ENCODE peak calls at places on chromosome 2, in six cellular contexts. One of them, this sample, is unnamed.

GRCh38 chr2:10279946-10280463 is 22.7 kb upstream of the HPCAL1 start:
- DNase-seq in RWPE2: no peak
- DNase-seq in mesothelial cell of epicardium: no peak
- DNase-seq in AG09309: no peak
- DNase-seq in stimulated activated effector memory CD8-positive, alpha-beta T cell treated with anti-CD3 and anti-CD28 coated beads, Interleukin-12 subunit alpha, Interleukin-12 subunit beta, amount 100 ng/mL, for 72 hours: no peak
- DNase-seq in NCI-H748 treated with DMSO at 0.1 percent for 48 hours: no peak
- DNase-seq in this sample: no peak

GRCh38 chr2:232549655-232550350 is 554 bp downstream of the TIGD1 start:
- DNase-seq in AG09309: no peak
- DNase-seq in stimulated activated effector memory CD8-positive, alpha-beta T cell treated with anti-CD3 and anti-CD28 coated beads, Interleukin-12 subunit alpha, Interleukin-12 subunit beta, amount 100 ng/mL, for 72 hours: no peak
- DNase-seq in NCI-H748 treated with DMSO at 0.1 percent for 48 hours: no peak
- DNase-seq in mesothelial cell of epicardium: no peak
- DNase-seq in RWPE2: no peak
- DNase-seq in this sample: no peak

GRCh38 chr2:75982750-75983149 is 272.0 kb upstream of the GCFC2 start:
- DNase-seq in stimulated activated effector memory CD8-positive, alpha-beta T cell treated with anti-CD3 and anti-CD28 coated beads, Interleukin-12 subunit alpha, Interleukin-12 subunit beta, amount 100 ng/mL, for 72 hours: no peak
- DNase-seq in RWPE2: no peak
- DNase-seq in AG09309: no peak
- DNase-seq in mesothelial cell of epicardium: no peak
- DNase-seq in NCI-H748 treated with DMSO at 0.1 percent for 48 hours: no peak
- DNase-seq in this sample: no peak

GRCh38 chr2:144645055-144645778 is 125.3 kb upstream of the ZEB2 start:
- DNase-seq in stimulated activated effector memory CD8-positive, alpha-beta T cell treated with anti-CD3 and anti-CD28 coated beads, Interleukin-12 subunit alpha, Interleukin-12 subunit beta, amount 100 ng/mL, for 72 hours: peak; percentile 55
- DNase-seq in AG09309: no peak
- DNase-seq in mesothelial cell of epicardium: no peak
- DNase-seq in NCI-H748 treated with DMSO at 0.1 percent for 48 hours: no peak
- DNase-seq in RWPE2: no peak
- DNase-seq in this sample: no peak

GRCh38 chr2:159744363-159744762 is 32.1 kb downstream of the MARCHF7 start:
- DNase-seq in NCI-H748 treated with DMSO at 0.1 percent for 48 hours: no peak
- DNase-seq in RWPE2: no peak
- DNase-seq in AG09309: no peak
- DNase-seq in mesothelial cell of epicardium: no peak
- DNase-seq in stimulated activated effector memory CD8-positive, alpha-beta T cell treated with anti-CD3 and anti-CD28 coated beads, Interleukin-12 subunit alpha, Interleukin-12 subunit beta, amount 100 ng/mL, for 72 hours: no peak
- DNase-seq in this sample: peak; percentile 38

GRCh38 chr2:28326469-28326805 is 66.2 kb upstream of the FOSL2 start:
- DNase-seq in AG09309: no peak
- DNase-seq in RWPE2: no peak
- DNase-seq in NCI-H748 treated with DMSO at 0.1 percent for 48 hours: no peak
- DNase-seq in stimulated activated effector memory CD8-positive, alpha-beta T cell treated with anti-CD3 and anti-CD28 coated beads, Interleukin-12 subunit alpha, Interleukin-12 subunit beta, amount 100 ng/mL, for 72 hours: no peak
- DNase-seq in mesothelial cell of epicardium: no peak
- DNase-seq in this sample: no peak

GRCh38 chr2:95074663-95075439 is 46.8 kb downstream of the MRPS5 start:
- DNase-seq in NCI-H748 treated with DMSO at 0.1 percent for 48 hours: no peak
- DNase-seq in stimulated activated effector memory CD8-positive, alpha-beta T cell treated with anti-CD3 and anti-CD28 coated beads, Interleukin-12 subunit alpha, Interleukin-12 subunit beta, amount 100 ng/mL, for 72 hours: peak; percentile 59
- DNase-seq in RWPE2: no peak
- DNase-seq in mesothelial cell of epicardium: no peak
- DNase-seq in AG09309: no peak
- DNase-seq in this sample: no peak

GRCh38 chr2:85852979-85853498 is 35.8 kb downstream of the ST3GAL5 start:
- DNase-seq in RWPE2: no peak
- DNase-seq in mesothelial cell of epicardium: no peak
- DNase-seq in AG09309: no peak
- DNase-seq in NCI-H748 treated with DMSO at 0.1 percent for 48 hours: no peak
- DNase-seq in stimulated activated effector memory CD8-positive, alpha-beta T cell treated with anti-CD3 and anti-CD28 coated beads, Interleukin-12 subunit alpha, Interleukin-12 subunit beta, amount 100 ng/mL, for 72 hours: peak; percentile 78
- DNase-seq in this sample: no peak

GRCh38 chr2:148965596-148966431 is 72.7 kb upstream of the LYPD6B start:
- DNase-seq in stimulated activated effector memory CD8-positive, alpha-beta T cell treated with anti-CD3 and anti-CD28 coated beads, Interleukin-12 subunit alpha, Interleukin-12 subunit beta, amount 100 ng/mL, for 72 hours: no peak
- DNase-seq in NCI-H748 treated with DMSO at 0.1 percent for 48 hours: no peak
- DNase-seq in RWPE2: no peak
- DNase-seq in AG09309: no peak
- DNase-seq in mesothelial cell of epicardium: no peak
- DNase-seq in this sample: no peak

GRCh38 chr2:58852243-58852642 is 611.1 kb upstream of the FANCL start:
- DNase-seq in RWPE2: no peak
- DNase-seq in mesothelial cell of epicardium: no peak
- DNase-seq in NCI-H748 treated with DMSO at 0.1 percent for 48 hours: no peak
- DNase-seq in stimulated activated effector memory CD8-positive, alpha-beta T cell treated with anti-CD3 and anti-CD28 coated beads, Interleukin-12 subunit alpha, Interleukin-12 subunit beta, amount 100 ng/mL, for 72 hours: no peak
- DNase-seq in AG09309: no peak
- DNase-seq in this sample: no peak

GRCh38 chr2:174839672-174840071 is 75.4 kb upstream of the CHRNA1 start:
- DNase-seq in RWPE2: no peak
- DNase-seq in mesothelial cell of epicardium: no peak
- DNase-seq in NCI-H748 treated with DMSO at 0.1 percent for 48 hours: no peak
- DNase-seq in AG09309: no peak
- DNase-seq in stimulated activated effector memory CD8-positive, alpha-beta T cell treated with anti-CD3 and anti-CD28 coated beads, Interleukin-12 subunit alpha, Interleukin-12 subunit beta, amount 100 ng/mL, for 72 hours: no peak
- DNase-seq in this sample: no peak

GRCh38 chr2:63663013-63663864 is 74.5 kb downstream of the MDH1 start:
- DNase-seq in mesothelial cell of epicardium: no peak
- DNase-seq in NCI-H748 treated with DMSO at 0.1 percent for 48 hours: no peak
- DNase-seq in stimulated activated effector memory CD8-positive, alpha-beta T cell treated with anti-CD3 and anti-CD28 coated beads, Interleukin-12 subunit alpha, Interleukin-12 subunit beta, amount 100 ng/mL, for 72 hours: no peak
- DNase-seq in AG09309: no peak
- DNase-seq in RWPE2: no peak
- DNase-seq in this sample: no peak

GRCh38 chr2:54936766-54937165 is 113.5 kb downstream of the RTN4 start:
- DNase-seq in AG09309: no peak
- DNase-seq in RWPE2: no peak
- DNase-seq in stimulated activated effector memory CD8-positive, alpha-beta T cell treated with anti-CD3 and anti-CD28 coated beads, Interleukin-12 subunit alpha, Interleukin-12 subunit beta, amount 100 ng/mL, for 72 hours: no peak
- DNase-seq in NCI-H748 treated with DMSO at 0.1 percent for 48 hours: no peak
- DNase-seq in mesothelial cell of epicardium: no peak
- DNase-seq in this sample: no peak

GRCh38 chr2:127143851-127144782 is 37.2 kb upstream of the BIN1 start:
- DNase-seq in stimulated activated effector memory CD8-positive, alpha-beta T cell treated with anti-CD3 and anti-CD28 coated beads, Interleukin-12 subunit alpha, Interleukin-12 subunit beta, amount 100 ng/mL, for 72 hours: no peak
- DNase-seq in AG09309: no peak
- DNase-seq in mesothelial cell of epicardium: no peak
- DNase-seq in NCI-H748 treated with DMSO at 0.1 percent for 48 hours: no peak
- DNase-seq in RWPE2: no peak
- DNase-seq in this sample: peak; percentile 48